ENCODE peak calls at places on chromosomes 2 and 18, in nine cellular contexts. A is lung microvascular endothelial cell; Y is NCI-H2171 treated with DMSO at 0.1 percent for 48 hours; O is endothelial cell; D is aorta; G is colonic mucosa; Z is posterior cingulate gyrus; J is activated CD4-positive, alpha-beta T cell treated with anti-CD3 and anti-CD28 coated beads, Interleukin-2, amount 50 U/mL, for 24 hours; L is mammary epithelial cell. U is an unnamed sample.
A peak's percentile ranks its signal among the peaks of the same experiment; 100 is the strongest.

GRCh38 chr2:55862673-55863390 is 60.8 kb downstream of the EFEMP1 start:
- DNase-seq in A (peak; percentile 97), Y (no peak), O (no peak), D (peak; percentile 59), G (no peak), Z (no peak), J (no peak), L (peak; percentile 99), U (no peak)

GRCh38 chr2:239603411-239604356 is 202.9 kb upstream of the HDAC4 start:
- DNase-seq in A (no peak), Y (no peak), O (no peak), D (peak; percentile 29), G (peak; percentile 4), Z (no peak), J (no peak), L (no peak), U (no peak)

GRCh38 chr2:227164745-227165350 is 424 bp downstream of the COL4A3 start:
- DNase-seq in A (no peak), Y (no peak), O (peak; percentile 9), D (no peak), G (peak; percentile 29), Z (no peak), J (no peak), L (no peak), U (no peak)

GRCh38 chr2:16662440-16662839 is 3.2 kb downstream of the CYRIA start:
- DNase-seq in A (peak; percentile 76), Y (no peak), O (no peak), D (peak; percentile 52), G (peak; percentile 35), Z (no peak), J (no peak), L (peak; percentile 30), U (no peak)

GRCh38 chr2:229003256-229003655 is 267.8 kb downstream of the PID1 start:
- DNase-seq in A (no peak), Y (no peak), O (no peak), D (no peak), G (no peak), Z (no peak), J (no peak), L (no peak), U (no peak)

GRCh38 chr18:62767321-62767720 is 52.0 kb downstream of the PHLPP1 start:
- DNase-seq in A (peak; percentile 18), Y (no peak), O (no peak), D (no peak), G (no peak), Z (no peak), J (no peak), L (peak; percentile 62), U (no peak)

GRCh38 chr18:75211721-75212625 is 1.4 kb downstream of the TSHZ1 start:
- DNase-seq in A (peak; percentile 43), Y (peak; percentile 2), O (peak; percentile 49), D (peak; percentile 70), G (peak; percentile 64), Z (no peak), J (no peak), L (peak; percentile 20), U (no peak)

GRCh38 chr2:38580237-38580636 is 22.5 kb downstream of the HNRNPLL start:
- DNase-seq in A (no peak), Y (no peak), O (no peak), D (no peak), G (no peak), Z (no peak), J (no peak), L (no peak), U (no peak)

GRCh38 chr2:206585335-206585734 is 57.0 kb upstream of the FAM237A start:
- DNase-seq in A (no peak), Y (no peak), O (no peak), D (no peak), G (no peak), Z (no peak), J (no peak), L (peak; percentile 50), U (no peak)

GRCh38 chr2:10544252-10544651 is 96.1 kb upstream of the ODC1 start:
- DNase-seq in A (no peak), Y (no peak), O (no peak), D (no peak), G (no peak), Z (no peak), J (no peak), L (no peak), U (no peak)

GRCh38 chr2:187718092-187718491 is 163.9 kb upstream of the TFPI start:
- DNase-seq in A (no peak), Y (no peak), O (no peak), D (no peak), G (no peak), Z (no peak), J (no peak), L (no peak), U (no peak)

GRCh38 chr2:162217596-162217995 is 25.6 kb downstream of the FAP start:
- DNase-seq in A (no peak), Y (no peak), O (no peak), D (no peak), G (no peak), Z (no peak), J (no peak), L (no peak), U (no peak)

GRCh38 chr18:25834061-25834460 is 256.4 kb downstream of the SS18 start:
- DNase-seq in A (no peak), Y (no peak), O (no peak), D (no peak), G (no peak), Z (no peak), J (no peak), L (no peak), U (no peak)

GRCh38 chr2:233974530-233975071 is 57.4 kb downstream of the TRPM8 start:
- DNase-seq in A (peak; percentile 93), Y (no peak), O (no peak), D (peak; percentile 62), G (no peak), Z (no peak), J (no peak), L (peak; percentile 97), U (peak; percentile 57)

GRCh38 chr2:196535742-196536141 is 103.8 kb upstream of the CCDC150 start:
- DNase-seq in A (no peak), Y (no peak), O (no peak), D (no peak), G (no peak), Z (no peak), J (no peak), L (no peak), U (no peak)

GRCh38 chr2:120818441-120818920 is 82.8 kb downstream of the GLI2 start:
- DNase-seq in A (no peak), Y (no peak), O (no peak), D (peak; percentile 85), G (peak; percentile 46), Z (no peak), J (no peak), L (no peak), U (no peak)

GRCh38 chr18:12741351-12741750 is 38.5 kb downstream of the PSMG2 start:
- DNase-seq in A (peak; percentile 5), Y (peak; percentile 82), O (no peak), D (no peak), G (no peak), Z (no peak), J (no peak), L (peak; percentile 98), U (no peak)

GRCh38 chr2:238493880-238494572 is 67.3 kb downstream of the ASB1 start:
- DNase-seq in A (no peak), Y (no peak), O (no peak), D (no peak), G (peak; percentile 43), Z (no peak), J (no peak), L (no peak), U (no peak)

GRCh38 chr2:181438298-181438697 is 18.9 kb upstream of the ITGA4 start:
- DNase-seq in A (no peak), Y (no peak), O (no peak), D (no peak), G (no peak), Z (no peak), J (no peak), L (peak; percentile 20), U (no peak)

GRCh38 chr2:107556038-107556627 is 270.6 kb upstream of the RGPD4 start:
- DNase-seq in A (no peak), Y (peak; percentile 59), O (no peak), D (no peak), G (no peak), Z (no peak), J (no peak), L (no peak), U (no peak)

GRCh38 chr2:221876016-221876415 is 303.9 kb upstream of the EPHA4 start:
- DNase-seq in A (peak; percentile 5), Y (no peak), O (no peak), D (no peak), G (no peak), Z (no peak), J (no peak), L (no peak), U (no peak)

GRCh38 chr2:148789059-148789458 is 86.0 kb upstream of the KIF5C start:
- DNase-seq in A (no peak), Y (no peak), O (no peak), D (no peak), G (no peak), Z (no peak), J (no peak), L (no peak), U (no peak)

GRCh38 chr18:68916734-68917133 is 118.9 kb downstream of the CCDC102B start:
- DNase-seq in A (no peak), Y (no peak), O (no peak), D (no peak), G (no peak), Z (no peak), J (no peak), L (peak; percentile 94), U (no peak)

GRCh38 chr2:66596229-66596628 is 161.3 kb downstream of the MEIS1 start:
- DNase-seq in A (no peak), Y (no peak), O (no peak), D (no peak), G (no peak), Z (no peak), J (no peak), L (peak; percentile 31), U (no peak)

GRCh38 chr2:207930747-207931146 is 94.6 kb downstream of the PLEKHM3 start:
- DNase-seq in A (no peak), Y (no peak), O (no peak), D (no peak), G (peak; percentile 86), Z (no peak), J (no peak), L (peak; percentile 60), U (no peak)

GRCh38 chr18:51337406-51337805 is 139.9 kb upstream of the MEX3C start:
- DNase-seq in A (no peak), Y (no peak), O (no peak), D (no peak), G (no peak), Z (no peak), J (no peak), L (peak; percentile 73), U (no peak)

GRCh38 chr2:228705331-228705730 is 523.8 kb upstream of the SPHKAP start:
- DNase-seq in A (no peak), Y (no peak), O (no peak), D (no peak), G (no peak), Z (no peak), J (no peak), L (no peak), U (no peak)